ENCODE peak calls at places on chromosomes 16 and 17, in seven cellular contexts. One of them, this sample, is unnamed.

GRCh38 chr17:82235775-82236141 is 6.9 kb downstream of the SLC16A3 start:
- DNase-seq in GM23338: no peak
- DNase-seq in NCI-H1092: no peak
- DNase-seq in ascending aorta: no peak
- DNase-seq in T1000: no peak
- DNase-seq in hippocampal formation: no peak
- DNase-seq in Caco-2: no peak
- DNase-seq in this sample: no peak

GRCh38 chr16:66508261-66508913 is 41.5 kb downstream of the TK2 start:
- DNase-seq in GM23338: no peak
- DNase-seq in T1000: no peak
- DNase-seq in hippocampal formation: no peak
- DNase-seq in NCI-H1092: no peak
- DNase-seq in Caco-2: no peak
- DNase-seq in ascending aorta: no peak
- DNase-seq in this sample: peak

GRCh38 chr17:79207957-79208356 is 133.3 kb downstream of the ENGASE start:
- DNase-seq in ascending aorta: no peak
- DNase-seq in Caco-2: no peak
- DNase-seq in GM23338: no peak
- DNase-seq in T1000: no peak
- DNase-seq in NCI-H1092: no peak
- DNase-seq in hippocampal formation: no peak
- DNase-seq in this sample: no peak

GRCh38 chr17:82029391-82029790 is 2.1 kb upstream of the RAC3 start:
- DNase-seq in GM23338: no peak
- DNase-seq in T1000: no peak
- DNase-seq in Caco-2: no peak
- DNase-seq in NCI-H1092: no peak
- DNase-seq in hippocampal formation: no peak
- DNase-seq in ascending aorta: no peak
- DNase-seq in this sample: no peak

GRCh38 chr16:4272114-4272954 is 489 bp downstream of the TFAP4 start:
- DNase-seq in ascending aorta: no peak
- DNase-seq in hippocampal formation: peak
- DNase-seq in Caco-2: no peak
- DNase-seq in GM23338: peak
- DNase-seq in T1000: no peak
- DNase-seq in NCI-H1092: peak
- DNase-seq in this sample: peak

GRCh38 chr17:50130778-50131317 is 888 bp upstream of the SAMD14 start:
- DNase-seq in T1000: no peak
- DNase-seq in hippocampal formation: no peak
- DNase-seq in Caco-2: no peak
- DNase-seq in NCI-H1092: no peak
- DNase-seq in GM23338: peak
- DNase-seq in ascending aorta: no peak
- DNase-seq in this sample: no peak

GRCh38 chr17:4554441-4554996 is 665 bp downstream of the MYBBP1A start:
- DNase-seq in hippocampal formation: no peak
- DNase-seq in NCI-H1092: no peak
- DNase-seq in ascending aorta: no peak
- DNase-seq in T1000: no peak
- DNase-seq in Caco-2: no peak
- DNase-seq in GM23338: no peak
- DNase-seq in this sample: peak

GRCh38 chr16:75216127-75216526 is 2.7 kb upstream of the CTRB1 start:
- DNase-seq in NCI-H1092: no peak
- DNase-seq in T1000: no peak
- DNase-seq in hippocampal formation: no peak
- DNase-seq in Caco-2: no peak
- DNase-seq in GM23338: no peak
- DNase-seq in ascending aorta: no peak
- DNase-seq in this sample: no peak

GRCh38 chr17:41284546-41284945 is 9.0 kb downstream of the KRTAP9-7 start:
- DNase-seq in ascending aorta: no peak
- DNase-seq in hippocampal formation: no peak
- DNase-seq in GM23338: no peak
- DNase-seq in NCI-H1092: no peak
- DNase-seq in Caco-2: no peak
- DNase-seq in T1000: no peak
- DNase-seq in this sample: no peak

GRCh38 chr17:28365487-28365886 is 488 bp upstream of the SEBOX start:
- DNase-seq in GM23338: no peak
- DNase-seq in Caco-2: no peak
- DNase-seq in hippocampal formation: no peak
- DNase-seq in NCI-H1092: no peak
- DNase-seq in T1000: no peak
- DNase-seq in ascending aorta: no peak
- DNase-seq in this sample: no peak

GRCh38 chr16:3561626-3562025 is 15.6 kb downstream of the NLRC3 start:
- DNase-seq in T1000: no peak
- DNase-seq in NCI-H1092: no peak
- DNase-seq in Caco-2: no peak
- DNase-seq in ascending aorta: no peak
- DNase-seq in GM23338: no peak
- DNase-seq in hippocampal formation: no peak
- DNase-seq in this sample: no peak

GRCh38 chr16:1288813-1289479 is 20.5 kb upstream of the UBE2I start:
- DNase-seq in T1000: no peak
- DNase-seq in Caco-2: no peak
- DNase-seq in NCI-H1092: no peak
- DNase-seq in ascending aorta: no peak
- DNase-seq in hippocampal formation: no peak
- DNase-seq in GM23338: peak
- DNase-seq in this sample: no peak

GRCh38 chr16:34802848-34803599 is 1343.6 kb downstream of the TP53TG3F start:
- DNase-seq in T1000: no peak
- DNase-seq in hippocampal formation: no peak
- DNase-seq in NCI-H1092: no peak
- DNase-seq in GM23338: no peak
- DNase-seq in Caco-2: no peak
- DNase-seq in ascending aorta: no peak
- DNase-seq in this sample: no peak

GRCh38 chr16:49441366-49441780 is 67.8 kb downstream of the C16orf78 start:
- DNase-seq in GM23338: peak
- DNase-seq in T1000: no peak
- DNase-seq in Caco-2: peak
- DNase-seq in hippocampal formation: no peak
- DNase-seq in NCI-H1092: no peak
- DNase-seq in ascending aorta: no peak
- DNase-seq in this sample: peak

GRCh38 chr17:688100-688989 is 26.3 kb downstream of the VPS53 start:
- DNase-seq in Caco-2: no peak
- DNase-seq in T1000: no peak
- DNase-seq in NCI-H1092: no peak
- DNase-seq in GM23338: peak
- DNase-seq in hippocampal formation: no peak
- DNase-seq in ascending aorta: no peak
- DNase-seq in this sample: no peak

GRCh38 chr17:45813051-45813731 is 29.1 kb downstream of the CRHR1 start:
- DNase-seq in hippocampal formation: peak
- DNase-seq in T1000: no peak
- DNase-seq in ascending aorta: no peak
- DNase-seq in GM23338: peak
- DNase-seq in Caco-2: no peak
- DNase-seq in NCI-H1092: no peak
- DNase-seq in this sample: no peak

GRCh38 chr17:58691701-58692238 is at the start of gene TEX14:
- DNase-seq in hippocampal formation: no peak
- DNase-seq in GM23338: peak
- DNase-seq in NCI-H1092: no peak
- DNase-seq in ascending aorta: no peak
- DNase-seq in T1000: no peak
- DNase-seq in Caco-2: peak
- DNase-seq in this sample: peak

GRCh38 chr17:7393613-7394451 is 493 bp downstream of the PLSCR3 start:
- DNase-seq in NCI-H1092: no peak
- DNase-seq in hippocampal formation: no peak
- DNase-seq in ascending aorta: no peak
- DNase-seq in T1000: no peak
- DNase-seq in GM23338: peak
- DNase-seq in Caco-2: peak
- DNase-seq in this sample: peak

This sample was measured in activated CD8-positive, alpha-beta memory T cell treated with anti-CD3 and anti-CD28 coated beads for 24 hours.